ENCODE peak calls at places on chromosome 13, in ten cellular contexts. One of them, this sample, is unnamed.

GRCh38 chr13:76993021-76993420 is 1.1 kb downstream of the CLN5 start:
- DNase-seq in type B pancreatic cell: no peak
- DNase-seq in fibroblast of villous mesenchyme: peak
- DNase-seq in astrocyte: peak
- DNase-seq in pancreas: no peak
- DNase-seq in activated B cell treated with CpG ODN at 0.5 μM for 24 hours: no peak
- DNase-seq in fibroblast of mammary gland: peak
- DNase-seq in left ventricle myocardium inferior: no peak
- DNase-seq in GM12864: no peak
- DNase-seq in tibial artery: no peak
- DNase-seq in this sample: no peak

GRCh38 chr13:109180905-109181425 is 551.6 kb downstream of the MYO16 start:
- DNase-seq in type B pancreatic cell: no peak
- DNase-seq in fibroblast of villous mesenchyme: peak
- DNase-seq in astrocyte: peak
- DNase-seq in pancreas: no peak
- DNase-seq in activated B cell treated with CpG ODN at 0.5 μM for 24 hours: no peak
- DNase-seq in fibroblast of mammary gland: peak
- DNase-seq in left ventricle myocardium inferior: no peak
- DNase-seq in GM12864: no peak
- DNase-seq in tibial artery: no peak
- DNase-seq in this sample: no peak

GRCh38 chr13:89982406-89983085 is 1364.9 kb upstream of the MIR17HG start:
- DNase-seq in type B pancreatic cell: no peak
- DNase-seq in fibroblast of villous mesenchyme: peak
- DNase-seq in astrocyte: peak
- DNase-seq in pancreas: no peak
- DNase-seq in activated B cell treated with CpG ODN at 0.5 μM for 24 hours: no peak
- DNase-seq in fibroblast of mammary gland: peak
- DNase-seq in left ventricle myocardium inferior: no peak
- DNase-seq in GM12864: no peak
- DNase-seq in tibial artery: no peak
- DNase-seq in this sample: no peak

GRCh38 chr13:21638319-21639282 is 32.3 kb upstream of the FGF9 start:
- DNase-seq in type B pancreatic cell: no peak
- DNase-seq in fibroblast of villous mesenchyme: peak
- DNase-seq in astrocyte: no peak
- DNase-seq in pancreas: no peak
- DNase-seq in activated B cell treated with CpG ODN at 0.5 μM for 24 hours: no peak
- DNase-seq in fibroblast of mammary gland: peak
- DNase-seq in left ventricle myocardium inferior: no peak
- DNase-seq in GM12864: no peak
- DNase-seq in tibial artery: no peak
- DNase-seq in this sample: peak

GRCh38 chr13:113077953-113078894 is 27.4 kb upstream of the F7 start:
- DNase-seq in type B pancreatic cell: no peak
- DNase-seq in fibroblast of villous mesenchyme: no peak
- DNase-seq in astrocyte: no peak
- DNase-seq in pancreas: no peak
- DNase-seq in activated B cell treated with CpG ODN at 0.5 μM for 24 hours: no peak
- DNase-seq in fibroblast of mammary gland: no peak
- DNase-seq in left ventricle myocardium inferior: no peak
- DNase-seq in GM12864: no peak
- DNase-seq in tibial artery: no peak
- DNase-seq in this sample: no peak

GRCh38 chr13:112069063-112069726 is 2.2 kb downstream of the SOX1 start:
- DNase-seq in type B pancreatic cell: no peak
- DNase-seq in fibroblast of villous mesenchyme: no peak
- DNase-seq in astrocyte: no peak
- DNase-seq in pancreas: no peak
- DNase-seq in activated B cell treated with CpG ODN at 0.5 μM for 24 hours: no peak
- DNase-seq in fibroblast of mammary gland: no peak
- DNase-seq in left ventricle myocardium inferior: no peak
- DNase-seq in GM12864: no peak
- DNase-seq in tibial artery: no peak
- DNase-seq in this sample: no peak

GRCh38 chr13:25848822-25849740 is 202.7 kb downstream of the SHISA2 start:
- DNase-seq in type B pancreatic cell: no peak
- DNase-seq in fibroblast of villous mesenchyme: no peak
- DNase-seq in astrocyte: peak
- DNase-seq in pancreas: no peak
- DNase-seq in activated B cell treated with CpG ODN at 0.5 μM for 24 hours: no peak
- DNase-seq in fibroblast of mammary gland: no peak
- DNase-seq in left ventricle myocardium inferior: no peak
- DNase-seq in GM12864: no peak
- DNase-seq in tibial artery: no peak
- DNase-seq in this sample: no peak

GRCh38 chr13:23956106-23956505 is 58.8 kb upstream of the C1QTNF9B start:
- DNase-seq in type B pancreatic cell: no peak
- DNase-seq in fibroblast of villous mesenchyme: peak
- DNase-seq in astrocyte: peak
- DNase-seq in pancreas: no peak
- DNase-seq in activated B cell treated with CpG ODN at 0.5 μM for 24 hours: no peak
- DNase-seq in fibroblast of mammary gland: peak
- DNase-seq in left ventricle myocardium inferior: no peak
- DNase-seq in GM12864: no peak
- DNase-seq in tibial artery: no peak
- DNase-seq in this sample: no peak

GRCh38 chr13:37412271-37412683 is 186.3 kb downstream of the POSTN start:
- DNase-seq in type B pancreatic cell: no peak
- DNase-seq in fibroblast of villous mesenchyme: peak
- DNase-seq in astrocyte: peak
- DNase-seq in pancreas: no peak
- DNase-seq in activated B cell treated with CpG ODN at 0.5 μM for 24 hours: no peak
- DNase-seq in fibroblast of mammary gland: peak
- DNase-seq in left ventricle myocardium inferior: no peak
- DNase-seq in GM12864: no peak
- DNase-seq in tibial artery: no peak
- DNase-seq in this sample: no peak

GRCh38 chr13:44157614-44158013 is 216.0 kb upstream of the SERP2 start:
- DNase-seq in type B pancreatic cell: no peak
- DNase-seq in fibroblast of villous mesenchyme: peak
- DNase-seq in astrocyte: no peak
- DNase-seq in pancreas: no peak
- DNase-seq in activated B cell treated with CpG ODN at 0.5 μM for 24 hours: no peak
- DNase-seq in fibroblast of mammary gland: no peak
- DNase-seq in left ventricle myocardium inferior: no peak
- DNase-seq in GM12864: no peak
- DNase-seq in tibial artery: peak
- DNase-seq in this sample: no peak

GRCh38 chr13:73412933-73413332 is 354.1 kb downstream of the KLF5 start:
- DNase-seq in type B pancreatic cell: no peak
- DNase-seq in fibroblast of villous mesenchyme: no peak
- DNase-seq in astrocyte: no peak
- DNase-seq in pancreas: no peak
- DNase-seq in activated B cell treated with CpG ODN at 0.5 μM for 24 hours: no peak
- DNase-seq in fibroblast of mammary gland: no peak
- DNase-seq in left ventricle myocardium inferior: no peak
- DNase-seq in GM12864: no peak
- DNase-seq in tibial artery: no peak
- DNase-seq in this sample: no peak

DNA sequence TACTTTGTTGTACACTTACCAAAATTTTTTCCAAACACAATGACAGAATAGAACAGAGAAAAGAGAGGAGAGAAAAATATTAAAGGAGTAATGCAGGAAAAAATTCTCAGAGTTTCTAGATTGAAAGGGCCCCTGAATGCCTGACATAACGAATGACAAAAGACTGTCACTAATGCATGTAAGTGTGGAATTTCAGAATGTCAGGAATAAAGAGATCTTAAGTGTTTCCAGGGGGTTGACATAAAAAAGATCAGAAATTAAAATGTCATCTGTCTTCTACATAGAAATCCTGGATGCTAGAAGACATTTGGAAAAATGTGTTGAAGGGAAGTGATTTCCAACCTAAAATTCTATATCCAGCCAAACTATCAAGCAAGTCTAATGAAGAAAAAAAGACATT is 27.2 kb downstream of the TEX26 start:
- DNase-seq in type B pancreatic cell: no peak
- DNase-seq in fibroblast of villous mesenchyme: no peak
- DNase-seq in astrocyte: no peak
- DNase-seq in pancreas: no peak
- DNase-seq in activated B cell treated with CpG ODN at 0.5 μM for 24 hours: no peak
- DNase-seq in fibroblast of mammary gland: no peak
- DNase-seq in left ventricle myocardium inferior: no peak
- DNase-seq in GM12864: no peak
- DNase-seq in tibial artery: no peak
- DNase-seq in this sample: no peak
- TF ChIP-seq CTCF in type B pancreatic cell: no peak
- TF ChIP-seq CTCF in fibroblast of villous mesenchyme: no peak
- TF ChIP-seq CTCF in astrocyte: no peak
- TF ChIP-seq CTCF in pancreas: no peak
- TF ChIP-seq CTCF in activated B cell treated with CpG ODN at 0.5 μM for 24 hours: no peak
- TF ChIP-seq CTCF in fibroblast of mammary gland: no peak
- TF ChIP-seq CTCF in left ventricle myocardium inferior: no peak
- TF ChIP-seq CTCF in GM12864: no peak
- TF ChIP-seq CTCF in tibial artery: no peak
- TF ChIP-seq CTCF in this sample: no peak

GRCh38 chr13:99276706-99277105 is 18.5 kb upstream of the GPR18 start:
- DNase-seq in type B pancreatic cell: no peak
- DNase-seq in fibroblast of villous mesenchyme: no peak
- DNase-seq in astrocyte: no peak
- DNase-seq in pancreas: no peak
- DNase-seq in activated B cell treated with CpG ODN at 0.5 μM for 24 hours: no peak
- DNase-seq in fibroblast of mammary gland: no peak
- DNase-seq in left ventricle myocardium inferior: no peak
- DNase-seq in GM12864: no peak
- DNase-seq in tibial artery: no peak
- DNase-seq in this sample: no peak
- TF ChIP-seq CTCF in type B pancreatic cell: peak
- TF ChIP-seq CTCF in fibroblast of villous mesenchyme: no peak
- TF ChIP-seq CTCF in astrocyte: no peak
- TF ChIP-seq CTCF in pancreas: no peak
- TF ChIP-seq CTCF in activated B cell treated with CpG ODN at 0.5 μM for 24 hours: no peak
- TF ChIP-seq CTCF in fibroblast of mammary gland: no peak
- TF ChIP-seq CTCF in left ventricle myocardium inferior: no peak
- TF ChIP-seq CTCF in GM12864: no peak
- TF ChIP-seq CTCF in tibial artery: no peak
- TF ChIP-seq CTCF in this sample: no peak

GRCh38 chr13:30892966-30893365 is 13.1 kb upstream of the MEDAG start:
- DNase-seq in type B pancreatic cell: no peak
- DNase-seq in fibroblast of villous mesenchyme: peak
- DNase-seq in astrocyte: peak
- DNase-seq in pancreas: no peak
- DNase-seq in activated B cell treated with CpG ODN at 0.5 μM for 24 hours: no peak
- DNase-seq in fibroblast of mammary gland: peak
- DNase-seq in left ventricle myocardium inferior: no peak
- DNase-seq in GM12864: no peak
- DNase-seq in tibial artery: peak
- DNase-seq in this sample: no peak
- TF ChIP-seq CTCF in type B pancreatic cell: peak
- TF ChIP-seq CTCF in fibroblast of villous mesenchyme: peak
- TF ChIP-seq CTCF in astrocyte: peak
- TF ChIP-seq CTCF in pancreas: no peak
- TF ChIP-seq CTCF in activated B cell treated with CpG ODN at 0.5 μM for 24 hours: no peak
- TF ChIP-seq CTCF in fibroblast of mammary gland: peak
- TF ChIP-seq CTCF in left ventricle myocardium inferior: peak
- TF ChIP-seq CTCF in GM12864: peak
- TF ChIP-seq CTCF in tibial artery: no peak
- TF ChIP-seq CTCF in this sample: no peak

GRCh38 chr13:107271226-107271625 is 703.3 kb upstream of the ARGLU1 start:
- DNase-seq in type B pancreatic cell: no peak
- DNase-seq in fibroblast of villous mesenchyme: peak
- DNase-seq in astrocyte: peak
- DNase-seq in pancreas: no peak
- DNase-seq in activated B cell treated with CpG ODN at 0.5 μM for 24 hours: no peak
- DNase-seq in fibroblast of mammary gland: peak
- DNase-seq in left ventricle myocardium inferior: no peak
- DNase-seq in GM12864: no peak
- DNase-seq in tibial artery: no peak
- DNase-seq in this sample: no peak

DNA sequence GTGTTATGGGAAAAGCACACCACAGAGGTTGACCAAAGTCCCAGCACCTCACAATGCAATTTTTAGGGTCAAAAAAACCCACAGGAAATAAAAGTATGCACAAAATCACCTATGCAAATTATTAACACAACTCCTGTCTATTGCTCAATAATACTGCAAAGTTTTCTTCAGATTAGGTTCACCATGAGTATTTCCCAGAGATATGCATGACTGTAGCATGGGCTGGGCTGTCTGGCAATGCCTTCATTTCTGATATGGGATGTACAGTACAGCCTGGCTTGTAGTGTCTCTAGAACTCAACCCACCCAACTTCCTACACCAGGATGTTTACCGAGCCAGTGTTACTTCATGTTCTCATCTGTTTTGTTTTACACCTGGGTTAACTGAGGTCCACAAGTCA is 698.7 kb upstream of the ARGLU1 start:
- DNase-seq in type B pancreatic cell: no peak
- DNase-seq in fibroblast of villous mesenchyme: peak
- DNase-seq in astrocyte: no peak
- DNase-seq in pancreas: no peak
- DNase-seq in activated B cell treated with CpG ODN at 0.5 μM for 24 hours: no peak
- DNase-seq in fibroblast of mammary gland: no peak
- DNase-seq in left ventricle myocardium inferior: no peak
- DNase-seq in GM12864: no peak
- DNase-seq in tibial artery: no peak
- DNase-seq in this sample: no peak
- TF ChIP-seq CTCF in type B pancreatic cell: no peak
- TF ChIP-seq CTCF in fibroblast of villous mesenchyme: no peak
- TF ChIP-seq CTCF in astrocyte: no peak
- TF ChIP-seq CTCF in pancreas: no peak
- TF ChIP-seq CTCF in activated B cell treated with CpG ODN at 0.5 μM for 24 hours: no peak
- TF ChIP-seq CTCF in fibroblast of mammary gland: no peak
- TF ChIP-seq CTCF in left ventricle myocardium inferior: no peak
- TF ChIP-seq CTCF in GM12864: no peak
- TF ChIP-seq CTCF in tibial artery: no peak
- TF ChIP-seq CTCF in this sample: no peak